ENCODE peak calls at places on chromosomes 5 and 9, in five cellular contexts. D is neural crest cell, X is Caco-2, Y is dorsolateral prefrontal cortex, U is right atrium auricular region. P is an unnamed sample.
A peak's percentile ranks its signal among the peaks of the same experiment; 100 is the strongest.

GRCh38 chr9:125255781-125256391 is 5.7 kb upstream of the GAPVD1 start:
- DNase-seq in D (no peak), X (peak; percentile 47), Y (no peak), U (no peak), P (no peak)

GRCh38 chr5:14928661-14929060 is 57.1 kb upstream of the ANKH start:
- DNase-seq in D (no peak), X (no peak), Y (no peak), U (no peak), P (no peak)

GRCh38 chr9:88998911-88999310 is 7.6 kb downstream of the S1PR3 start:
- DNase-seq in D (no peak), X (no peak), Y (no peak), U (peak; percentile 86), P (no peak)

GRCh38 chr5:153467546-153467945 is 22.9 kb upstream of the GRIA1 start:
- DNase-seq in D (no peak), X (no peak), Y (no peak), U (no peak), P (no peak)

GRCh38 chr9:106921989-106922388 is 59.0 kb downstream of the ZNF462 start:
- DNase-seq in D (no peak), X (no peak), Y (no peak), U (no peak), P (no peak)

GRCh38 chr5:168076561-168076991 is 214.9 kb upstream of the WWC1 start:
- DNase-seq in D (peak; percentile 56), X (no peak), Y (no peak), U (no peak), P (peak; percentile 88)

GRCh38 chr5:60843693-60844428 is at the start of gene ELOVL7:
- DNase-seq in D (peak; percentile 53), X (peak; percentile 92), Y (peak; percentile 66), U (no peak), P (peak; percentile 86)

GRCh38 chr5:175597718-175598117 is 60.2 kb upstream of the HRH2 start:
- DNase-seq in D (no peak), X (no peak), Y (no peak), U (no peak), P (no peak)

GRCh38 chr9:38278457-38278856 is 114.0 kb upstream of the ALDH1B1 start:
- DNase-seq in D (no peak), X (no peak), Y (no peak), U (peak; percentile 16), P (peak; percentile 48)

GRCh38 chr9:35696520-35697215 is 6.9 kb upstream of the TPM2 start:
- DNase-seq in D (peak; percentile 49), X (peak; percentile 68), Y (no peak), U (peak; percentile 75), P (no peak)

GRCh38 chr9:738209-738915 is 103.1 kb upstream of the DMRT1 start:
- DNase-seq in D (no peak), X (no peak), Y (no peak), U (peak; percentile 89), P (no peak)

GRCh38 chr9:114472765-114473446 is 32.4 kb downstream of the WHRN start:
- DNase-seq in D (no peak), X (no peak), Y (no peak), U (no peak), P (no peak)

GRCh38 chr5:96324708-96325107 is 108.3 kb downstream of the PCSK1 start:
- DNase-seq in D (no peak), X (no peak), Y (no peak), U (no peak), P (no peak)

GRCh38 chr9:128275198-128276007 is at the start of gene GOLGA2:
- DNase-seq in D (peak; percentile 16), X (peak; percentile 64), Y (no peak), U (peak; percentile 65), P (no peak)

GRCh38 chr9:124284940-124285441 is 27.2 kb downstream of the NEK6 start:
- DNase-seq in D (peak; percentile 36), X (no peak), Y (no peak), U (no peak), P (no peak)

GRCh38 chr5:44664711-44665100 is 144.0 kb upstream of the MRPS30 start:
- DNase-seq in D (no peak), X (no peak), Y (no peak), U (no peak), P (no peak)

GRCh38 chr5:158773151-158773550 is 326.6 kb downstream of the EBF1 start:
- DNase-seq in D (no peak), X (no peak), Y (no peak), U (no peak), P (no peak)

GRCh38 chr5:138491669-138492551 is 26.6 kb downstream of the EGR1 start:
- DNase-seq in D (peak; percentile 54), X (peak; percentile 83), Y (peak; percentile 92), U (peak; percentile 91), P (peak; percentile 96)
- TF ChIP-seq CTCF in D (no peak), X (no peak), Y (peak; percentile 27), U (no peak), P (no peak)

DNA sequence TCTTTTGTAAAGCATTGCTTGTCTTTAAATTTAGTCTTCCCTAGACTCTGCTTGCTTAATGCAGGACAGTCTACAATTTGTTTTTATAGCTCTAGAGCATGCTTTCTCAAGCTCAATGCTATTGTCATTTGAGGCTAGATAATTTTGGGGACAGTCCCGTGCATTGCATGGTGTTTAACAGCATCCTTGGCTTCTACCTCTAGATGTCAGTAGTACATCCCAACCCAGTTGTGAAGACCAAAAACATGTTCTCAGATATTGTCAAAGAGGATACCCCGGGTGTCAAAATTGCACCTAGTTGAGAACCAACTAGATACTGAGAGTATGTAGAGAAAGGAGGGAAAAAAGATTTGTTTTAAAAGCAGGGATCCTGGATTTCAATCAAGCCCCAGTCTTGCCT is 277.5 kb downstream of the CEMIP2 start:
- DNase-seq in D (no peak), X (no peak), Y (no peak), U (no peak), P (no peak)
- TF ChIP-seq CTCF in D (peak; percentile 30), X (no peak), Y (no peak), U (no peak), P (no peak)

DNA sequence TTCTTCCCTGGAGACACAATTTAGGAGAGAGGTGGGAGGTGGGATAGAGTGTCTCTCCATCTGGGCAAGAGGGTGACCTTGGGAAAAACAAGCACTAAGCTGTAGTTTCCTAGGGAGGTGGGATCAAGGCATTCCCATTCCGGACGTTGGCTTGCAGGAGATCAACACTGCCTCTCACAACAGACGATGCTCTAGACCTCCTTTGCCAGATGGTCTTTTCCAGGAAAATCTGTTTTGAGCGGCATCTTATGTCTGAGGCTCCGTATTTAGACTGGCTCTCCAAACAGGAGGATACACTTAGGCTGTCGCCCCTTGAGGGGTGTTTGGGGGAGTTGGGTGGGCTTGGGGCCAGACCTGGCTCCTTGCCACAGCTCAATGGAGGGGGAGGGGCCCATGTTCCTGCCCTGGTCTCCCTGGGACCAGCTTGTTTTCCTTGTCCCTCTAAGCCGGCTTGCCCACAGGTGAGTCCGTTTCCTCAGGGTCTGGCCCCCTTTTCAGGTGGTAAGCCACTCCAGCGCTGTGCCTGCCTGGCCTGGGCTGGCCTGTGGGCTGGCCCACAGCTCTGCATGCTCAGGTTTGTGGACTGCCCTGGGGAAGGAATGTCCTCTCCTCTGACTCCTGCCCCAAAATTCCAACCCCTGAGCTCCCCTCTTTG is 2.4 kb downstream of the PSD2 start:
- DNase-seq in D (no peak), X (no peak), Y (no peak), U (no peak), P (no peak)
- TF ChIP-seq CTCF in D (no peak), X (no peak), Y (no peak), U (no peak), P (no peak)

DNA sequence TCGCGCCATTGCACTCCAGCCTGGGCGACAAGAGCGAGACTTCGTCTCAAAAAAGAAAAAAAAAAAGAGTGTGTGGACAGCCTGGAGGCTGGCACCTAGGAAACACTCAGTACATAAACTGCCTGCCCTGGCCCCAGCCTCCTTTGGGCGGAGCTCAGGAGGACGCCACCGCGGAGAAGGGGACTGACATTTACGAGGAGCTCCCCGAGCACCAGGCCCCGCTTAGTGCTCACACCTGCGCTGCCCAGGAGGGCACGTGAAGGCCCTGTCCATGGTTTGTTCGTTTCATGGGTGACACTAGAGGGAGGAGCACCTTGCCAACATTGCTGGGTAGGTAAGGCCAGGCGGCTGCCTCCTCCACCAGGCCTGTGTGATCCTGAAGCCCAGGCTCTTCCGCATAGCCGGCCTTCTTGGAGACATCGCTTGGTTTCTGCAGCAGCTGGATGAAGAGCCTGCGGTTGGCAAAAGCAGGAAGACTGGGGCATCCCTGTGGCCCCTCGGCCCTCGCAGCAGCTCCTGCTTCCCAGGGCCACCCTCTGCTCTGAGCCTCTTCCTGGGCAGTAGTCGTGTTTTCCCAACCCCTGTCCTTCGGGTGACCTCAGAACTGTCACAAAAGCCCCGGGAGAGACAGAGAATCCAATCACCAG is 26.2 kb upstream of the LAMC3 start:
- DNase-seq in D (no peak), X (no peak), Y (no peak), U (no peak), P (no peak)
- TF ChIP-seq CTCF in D (no peak), X (no peak), Y (no peak), U (no peak), P (no peak)

DNA sequence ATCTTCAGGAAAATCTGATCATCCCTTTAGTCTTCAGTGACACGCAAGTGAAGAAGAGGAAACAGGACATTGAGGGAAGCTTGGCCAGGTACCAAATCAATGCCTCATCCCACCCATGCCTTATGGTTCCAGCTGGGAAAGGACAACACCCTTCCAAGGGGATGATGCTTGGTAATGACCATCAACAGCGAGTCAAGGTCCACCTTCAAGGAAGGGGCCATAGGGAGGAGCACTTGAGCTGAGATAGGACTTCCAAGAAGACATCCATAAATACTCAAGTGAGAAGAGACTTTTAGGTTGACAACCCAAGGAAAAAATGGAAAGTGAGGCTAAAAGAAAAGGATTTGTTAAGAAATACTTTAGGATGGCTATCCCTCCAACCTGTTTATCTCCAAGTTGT is 27.1 kb upstream of the GAS1 start:
- DNase-seq in D (no peak), X (no peak), Y (no peak), U (no peak), P (no peak)
- TF ChIP-seq CTCF in D (no peak), X (no peak), Y (no peak), U (no peak), P (no peak)

GRCh38 chr5:18314192-18314778 is 680.0 kb downstream of the TAF11L14 start:
- DNase-seq in D (peak; percentile 12), X (no peak), Y (no peak), U (no peak), P (no peak)
- TF ChIP-seq CTCF in D (peak; percentile 80), X (peak; percentile 37), Y (peak; percentile 64), U (peak; percentile 37), P (peak; percentile 63)

GRCh38 chr9:2127486-2127885 is 112.3 kb downstream of the SMARCA2 start:
- DNase-seq in D (no peak), X (no peak), Y (no peak), U (no peak), P (no peak)

GRCh38 chr9:2134391-2134790 is 119.2 kb downstream of the SMARCA2 start:
- DNase-seq in D (no peak), X (no peak), Y (no peak), U (no peak), P (no peak)

GRCh38 chr9:2128611-2129010 is 113.5 kb downstream of the SMARCA2 start:
- DNase-seq in D (no peak), X (no peak), Y (no peak), U (no peak), P (no peak)

GRCh38 chr9:2132484-2133082 is 117.4 kb downstream of the SMARCA2 start:
- DNase-seq in D (no peak), X (no peak), Y (no peak), U (no peak), P (no peak)
- TF ChIP-seq CTCF in D (peak; percentile 90), X (peak; percentile 45), Y (peak; percentile 65), U (peak; percentile 70), P (peak; percentile 77)

P was measured in osteocyte.